ENCODE peak calls at places on chromosome 12, in six cellular contexts. T is activated gamma-delta T cell treated with anti-CD3 and anti-CD28 coated beads, Interleukin-2, amount 50 U/mL, for 16 hours; W is stimulated activated CD4-positive, alpha-beta T cell treated with anti-CD3 and anti-CD28 coated beads, Interleukin-4, amount 100 ng/mL, for 48 hours; Q is caudate nucleus; D is AG04450; R is AG09319. H is an unnamed sample.

GRCh38 chr12:66708704-66709443 is 30.0 kb upstream of the GRIP1 start:
- DNase-seq in D (no peak), R (no peak), Q (no peak), W (no peak), T (no peak), H (no peak)

GRCh38 chr12:25977047-25977446 is 18.6 kb downstream of the RASSF8 start:
- DNase-seq in T (no peak), W (no peak), R (no peak), D (no peak), Q (no peak), H (no peak)

GRCh38 chr12:108638141-108638823 is 4.6 kb upstream of the SELPLG start:
- DNase-seq in T (no peak), Q (peak), R (no peak), D (no peak), W (no peak), H (no peak)

GRCh38 chr12:124148481-124148880 is 146.4 kb upstream of the RFLNA start:
- DNase-seq in Q (no peak), W (no peak), R (no peak), T (no peak), D (no peak), H (no peak)

GRCh38 chr12:57521475-57522018 is 1.1 kb upstream of the MBD6 start:
- DNase-seq in R (no peak), D (no peak), Q (no peak), W (no peak), T (no peak), H (peak)

GRCh38 chr12:65728913-65729793 is 95.1 kb upstream of the HMGA2 start:
- DNase-seq in W (no peak), D (no peak), R (no peak), Q (no peak), T (no peak), H (no peak)

GRCh38 chr12:89230376-89231101 is 121.8 kb downstream of the DUSP6 start:
- DNase-seq in Q (no peak), D (no peak), W (no peak), T (no peak), R (no peak), H (no peak)

GRCh38 chr12:131640436-131640969 is 70.4 kb upstream of the SFSWAP start:
- DNase-seq in D (no peak), Q (no peak), R (no peak), W (no peak), T (no peak), H (no peak)

H was measured in memory B cell.